ENCODE peak calls at places on chromosomes 11 and 22, in five cellular contexts. D, U, K, E and A are unnamed samples.

GRCh38 chr11:95547974-95548373 is 241.6 kb downstream of the FAM76B start:
- DNase-seq in D (no peak), U (no peak), K (no peak), E (no peak), A (no peak)

GRCh38 chr11:44944181-44944852 is 6.4 kb downstream of the TP53I11 start:
- DNase-seq in D (peak), U (no peak), K (no peak), E (no peak), A (no peak)

GRCh38 chr11:77069969-77070582 is 3.3 kb downstream of the CAPN5 start:
- DNase-seq in D (peak), U (no peak), K (no peak), E (no peak), A (no peak)

GRCh38 chr11:37108436-37109204 is 510.6 kb upstream of the RAG2 start:
- DNase-seq in D (no peak), U (no peak), K (no peak), E (no peak), A (peak)

GRCh38 chr11:69156673-69157155 is 979 bp downstream of the SMIM38 start:
- DNase-seq in D (no peak), U (peak), K (no peak), E (peak), A (no peak)

GRCh38 chr22:20021196-20022181 is 579 bp downstream of the TANGO2 start:
- DNase-seq in D (no peak), U (peak), K (peak), E (peak), A (peak)

GRCh38 chr11:72146625-72147024 is 11.1 kb downstream of the FOLR3 start:
- DNase-seq in D (no peak), U (no peak), K (no peak), E (no peak), A (no peak)

GRCh38 chr11:59356561-59356960 is 2.1 kb upstream of the OR5AN1 start:
- DNase-seq in D (no peak), U (no peak), K (no peak), E (no peak), A (no peak)

GRCh38 chr11:98842187-98842586 is 178.6 kb upstream of the CNTN5 start:
- DNase-seq in D (no peak), U (no peak), K (no peak), E (no peak), A (no peak)

GRCh38 chr11:86034710-86035109 is 34.2 kb downstream of the PICALM start:
- DNase-seq in D (no peak), U (no peak), K (no peak), E (no peak), A (no peak)

GRCh38 chr11:43868852-43869567 is 11.6 kb upstream of the ALKBH3 start:
- DNase-seq in D (no peak), U (no peak), K (no peak), E (peak), A (peak)

GRCh38 chr11:41146326-41146725 is 313.1 kb downstream of the LRRC4C start:
- DNase-seq in D (no peak), U (no peak), K (no peak), E (no peak), A (no peak)

DNA sequence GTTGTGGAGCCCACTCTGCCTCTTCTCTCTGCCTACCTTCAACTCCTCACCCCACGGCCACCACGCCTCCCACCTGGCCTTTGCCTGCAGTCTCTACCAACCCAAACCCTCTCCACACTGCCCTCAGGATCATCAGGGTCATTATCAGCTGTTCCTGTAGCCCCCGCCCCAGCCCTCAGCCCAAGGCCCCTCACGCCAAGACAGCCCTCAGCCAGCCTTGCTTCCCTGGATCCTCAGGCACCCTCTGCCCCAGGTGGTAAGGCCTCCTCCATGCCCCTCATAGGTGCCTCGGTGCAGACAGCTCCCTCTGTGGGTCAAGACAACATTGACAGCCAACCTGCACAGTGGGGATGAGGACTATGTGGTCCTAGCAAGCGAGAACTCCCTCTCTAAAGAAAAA is 1.7 kb downstream of the SBF1 start:
- DNase-seq in D (peak), U (no peak), K (peak), E (peak), A (peak)
- H3K4me3 ChIP-seq in D (no peak), U (peak), K (peak), E (peak), A (peak)

GRCh38 chr11:107859459-107860239 is 1.1 kb upstream of the SLC35F2 start:
- DNase-seq in D (peak), U (no peak), K (peak), E (peak), A (peak)
- H3K4me3 ChIP-seq in D (peak), U (peak), K (peak), E (peak), A (peak)

GRCh38 chr11:127461575-127462344 is 461.2 kb upstream of the KIRREL3 start:
- DNase-seq in D (no peak), U (no peak), K (no peak), E (no peak), A (no peak)
- H3K4me3 ChIP-seq in D (no peak), U (no peak), K (no peak), E (no peak), A (no peak)

DNA sequence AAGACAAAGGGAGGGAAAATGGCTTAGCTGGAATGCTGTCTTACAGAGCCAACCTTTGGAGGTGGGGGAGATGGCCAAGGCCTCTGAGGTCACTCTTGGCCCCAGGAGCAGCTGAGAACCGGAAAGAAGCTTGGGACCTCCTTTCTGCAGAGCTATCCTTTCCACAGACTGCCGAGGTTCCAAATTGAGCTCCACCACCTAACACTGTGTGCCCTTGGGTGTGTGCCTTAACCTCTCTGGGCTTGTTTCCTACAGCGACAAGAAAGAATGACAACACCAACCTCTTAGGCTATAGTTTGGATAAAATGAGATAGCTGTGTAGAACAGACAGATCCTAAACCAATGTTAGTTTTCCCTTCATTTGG is 23.2 kb downstream of the RTN4RL2 start:
- DNase-seq in D (peak), U (no peak), K (no peak), E (no peak), A (no peak)
- H3K4me3 ChIP-seq in D (no peak), U (no peak), K (no peak), E (peak), A (no peak)

DNA sequence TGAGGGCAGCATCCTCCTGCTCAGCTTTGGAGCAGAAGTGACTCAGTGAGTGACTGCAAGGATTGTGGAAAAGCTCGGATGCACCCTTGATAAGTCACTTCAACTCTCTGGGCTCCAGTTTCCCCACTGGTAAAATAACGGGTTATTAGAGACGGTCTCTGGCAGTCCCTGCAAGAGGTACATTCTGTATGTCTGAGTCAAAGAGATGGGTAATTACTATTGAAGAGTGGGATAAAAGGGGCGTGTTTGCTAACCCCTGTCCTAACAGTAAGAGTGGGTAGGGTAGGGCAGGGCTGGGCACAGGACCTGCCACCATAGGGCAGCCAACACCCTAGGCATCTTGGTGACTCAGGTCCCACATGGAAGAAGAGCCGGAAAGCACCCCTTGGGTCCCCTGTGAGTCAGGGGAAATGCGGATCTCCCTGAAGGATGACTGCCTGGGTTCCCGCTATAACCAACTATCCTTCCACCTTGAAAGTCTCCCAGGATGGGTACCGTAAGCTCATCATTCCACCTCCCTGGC is 7.3 kb upstream of the AHNAK start:
- DNase-seq in D (no peak), U (no peak), K (no peak), E (peak), A (peak)
- H3K4me3 ChIP-seq in D (no peak), U (no peak), K (no peak), E (peak), A (peak)

GRCh38 chr22:22432479-22432878 is 76.1 kb downstream of the ZNF280B start:
- DNase-seq in D (no peak), U (no peak), K (no peak), E (no peak), A (no peak)
- H3K4me3 ChIP-seq in D (no peak), U (no peak), K (no peak), E (no peak), A (no peak)

GRCh38 chr22:31341386-31342088 is 4.6 kb downstream of the PATZ1 start:
- DNase-seq in D (no peak), U (no peak), K (no peak), E (no peak), A (no peak)

GRCh38 chr22:31339148-31339832 is 6.9 kb downstream of the PATZ1 start:
- DNase-seq in D (no peak), U (no peak), K (no peak), E (no peak), A (no peak)

GRCh38 chr22:31342389-31343125 is 3.6 kb downstream of the PATZ1 start:
- DNase-seq in D (peak), U (no peak), K (no peak), E (no peak), A (no peak)

GRCh38 chr22:31340360-31340759 is 5.8 kb downstream of the PATZ1 start:
- DNase-seq in D (no peak), U (no peak), K (no peak), E (no peak), A (no peak)

DNA sequence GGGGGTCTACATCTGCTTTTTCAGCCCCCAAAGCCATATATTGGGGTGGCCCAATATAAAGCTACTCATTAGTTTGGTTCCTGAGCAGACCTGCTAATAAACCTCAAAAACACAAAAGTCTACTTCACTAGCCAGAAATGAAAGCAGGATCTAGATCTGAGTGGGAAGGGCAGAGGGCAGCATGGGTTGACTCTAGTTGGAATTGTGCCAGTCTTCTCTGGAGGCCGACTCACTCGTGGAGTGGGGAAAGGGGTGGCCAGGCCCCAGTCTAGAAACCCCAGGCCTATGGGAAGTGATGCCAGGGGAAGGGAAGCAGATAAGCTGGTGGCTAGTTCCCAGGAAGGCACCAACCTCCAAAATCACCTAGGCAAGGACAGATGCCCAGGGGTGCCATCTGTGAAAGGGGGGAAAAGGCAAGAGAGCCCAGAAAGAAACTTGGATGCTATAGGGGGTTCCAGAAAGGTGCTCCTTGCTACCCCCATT is 5.3 kb downstream of the PATZ1 start:
- DNase-seq in D (no peak), U (no peak), K (no peak), E (no peak), A (no peak)
- H3K4me3 ChIP-seq in D (no peak), U (no peak), K (no peak), E (no peak), A (no peak)

DNA sequence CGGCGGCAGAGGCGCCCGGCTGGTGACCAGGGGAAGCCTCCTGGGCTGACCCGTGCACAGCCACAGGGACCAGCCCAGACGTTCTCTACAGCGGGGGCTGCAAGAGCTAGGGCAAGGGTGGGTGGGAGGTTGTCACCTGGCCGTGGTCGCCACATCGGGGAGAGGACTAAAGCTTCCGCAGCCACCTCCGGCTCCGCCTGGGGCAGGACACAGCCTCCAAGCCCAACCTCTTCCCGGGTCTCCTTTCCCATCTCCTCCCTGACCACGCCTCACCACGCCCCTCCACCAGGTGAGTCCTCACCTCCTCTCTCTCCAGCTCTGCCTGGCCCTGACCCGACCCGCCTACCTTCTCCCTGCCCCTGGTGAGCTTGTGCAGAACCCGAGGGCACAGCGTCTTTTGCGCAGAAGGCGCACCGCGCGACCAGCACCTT is 75.9 kb upstream of the LMO1 start:
- DNase-seq in D (peak), U (no peak), K (peak), E (no peak), A (no peak)
- H3K4me3 ChIP-seq in D (no peak), U (no peak), K (no peak), E (no peak), A (no peak)

GRCh38 chr11:4092031-4092430 is 2.6 kb upstream of the RRM1 start:
- DNase-seq in D (no peak), U (no peak), K (no peak), E (no peak), A (no peak)
- H3K4me3 ChIP-seq in D (no peak), U (no peak), K (no peak), E (no peak), A (no peak)

DNA sequence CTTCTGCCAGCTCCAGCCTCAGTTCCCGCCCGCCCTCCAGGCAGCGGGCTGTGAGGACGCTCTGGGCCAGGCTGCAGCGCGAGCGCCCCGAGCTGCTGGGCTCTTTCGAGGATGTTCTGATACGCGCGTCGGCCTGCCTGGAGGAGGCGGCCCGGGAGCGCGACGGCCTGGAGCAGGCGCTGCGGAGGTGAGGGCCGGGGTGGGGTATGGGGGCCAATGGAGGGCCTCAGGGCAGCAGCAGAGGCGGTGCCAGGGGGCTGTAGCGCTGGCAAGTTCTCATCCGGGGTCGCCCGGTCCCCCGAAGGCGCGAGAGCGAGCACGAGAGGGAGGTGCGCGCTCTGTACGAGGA is 2.2 kb downstream of the CRACR2B start:
- DNase-seq in D (no peak), U (no peak), K (no peak), E (peak), A (no peak)
- H3K4me3 ChIP-seq in D (peak), U (no peak), K (peak), E (peak), A (no peak)